ENCODE peak calls at places on chromosomes 1 and 21, in nine cellular contexts. One of them, this sample, is unnamed.

GRCh38 chr1:9593492-9594465 is 5.1 kb downstream of the TMEM201 start:
- DNase-seq in HCT116: no peak
- DNase-seq in IMR-90: peak; percentile 69
- DNase-seq in colonic mucosa: peak; percentile 62
- DNase-seq in fibroblast of lung: peak; percentile 66
- DNase-seq in neuronal stem cell: peak; percentile 93
- DNase-seq in DND-41: peak; percentile 57
- DNase-seq in H1: peak; percentile 71
- DNase-seq in GM23248: peak; percentile 42
- DNase-seq in this sample: peak; percentile 76

GRCh38 chr1:91876751-91877573 is 9.0 kb downstream of the TGFBR3 start:
- DNase-seq in HCT116: no peak
- DNase-seq in GM23248: peak; percentile 44
- DNase-seq in IMR-90: no peak
- DNase-seq in neuronal stem cell: no peak
- DNase-seq in fibroblast of lung: no peak
- DNase-seq in colonic mucosa: no peak
- DNase-seq in DND-41: no peak
- DNase-seq in H1: no peak
- DNase-seq in this sample: no peak

GRCh38 chr1:14190508-14190907 is 408.0 kb upstream of the KAZN start:
- DNase-seq in GM23248: peak; percentile 37
- DNase-seq in DND-41: no peak
- DNase-seq in HCT116: no peak
- DNase-seq in IMR-90: no peak
- DNase-seq in H1: no peak
- DNase-seq in colonic mucosa: no peak
- DNase-seq in neuronal stem cell: no peak
- DNase-seq in fibroblast of lung: peak; percentile 63
- DNase-seq in this sample: no peak

GRCh38 chr1:118110580-118110979 is 74.4 kb downstream of the SPAG17 start:
- DNase-seq in IMR-90: no peak
- DNase-seq in DND-41: no peak
- DNase-seq in HCT116: no peak
- DNase-seq in H1: no peak
- DNase-seq in colonic mucosa: no peak
- DNase-seq in GM23248: no peak
- DNase-seq in neuronal stem cell: no peak
- DNase-seq in fibroblast of lung: peak; percentile 19
- DNase-seq in this sample: no peak

GRCh38 chr1:51392241-51392640 is 61.9 kb upstream of the TTC39A start:
- DNase-seq in fibroblast of lung: no peak
- DNase-seq in DND-41: no peak
- DNase-seq in IMR-90: no peak
- DNase-seq in GM23248: no peak
- DNase-seq in colonic mucosa: no peak
- DNase-seq in neuronal stem cell: no peak
- DNase-seq in HCT116: no peak
- DNase-seq in H1: no peak
- DNase-seq in this sample: no peak

GRCh38 chr21:34890258-34890723 is 158.8 kb downstream of the RUNX1 start:
- DNase-seq in IMR-90: no peak
- DNase-seq in HCT116: no peak
- DNase-seq in colonic mucosa: no peak
- DNase-seq in GM23248: no peak
- DNase-seq in DND-41: no peak
- DNase-seq in fibroblast of lung: no peak
- DNase-seq in neuronal stem cell: no peak
- DNase-seq in H1: peak; percentile 46
- DNase-seq in this sample: no peak

GRCh38 chr1:32341186-32341757 is 5.2 kb upstream of the MARCKSL1 start:
- DNase-seq in HCT116: no peak
- DNase-seq in colonic mucosa: no peak
- DNase-seq in neuronal stem cell: no peak
- DNase-seq in fibroblast of lung: no peak
- DNase-seq in GM23248: no peak
- DNase-seq in H1: no peak
- DNase-seq in DND-41: no peak
- DNase-seq in IMR-90: no peak
- DNase-seq in this sample: no peak

GRCh38 chr21:42039911-42040351 is 29.8 kb upstream of the ZBTB21 start:
- DNase-seq in colonic mucosa: no peak
- DNase-seq in fibroblast of lung: peak; percentile 81
- DNase-seq in IMR-90: peak; percentile 96
- DNase-seq in DND-41: no peak
- DNase-seq in HCT116: no peak
- DNase-seq in neuronal stem cell: no peak
- DNase-seq in GM23248: peak; percentile 52
- DNase-seq in H1: no peak
- DNase-seq in this sample: no peak

GRCh38 chr21:44427241-44428120 is 27.8 kb upstream of the LRRC3 start:
- DNase-seq in GM23248: no peak
- DNase-seq in colonic mucosa: no peak
- DNase-seq in HCT116: no peak
- DNase-seq in H1: no peak
- DNase-seq in fibroblast of lung: no peak
- DNase-seq in neuronal stem cell: no peak
- DNase-seq in DND-41: no peak
- DNase-seq in IMR-90: no peak
- DNase-seq in this sample: no peak

GRCh38 chr21:36976882-36977651 is 10.6 kb upstream of the HLCS start:
- DNase-seq in colonic mucosa: no peak
- DNase-seq in neuronal stem cell: peak; percentile 60
- DNase-seq in GM23248: peak; percentile 84
- DNase-seq in H1: peak; percentile 58
- DNase-seq in fibroblast of lung: peak; percentile 73
- DNase-seq in DND-41: no peak
- DNase-seq in HCT116: peak; percentile 74
- DNase-seq in IMR-90: peak; percentile 75
- DNase-seq in this sample: peak; percentile 75

GRCh38 chr1:26295194-26296138 is 11.0 kb downstream of the UBXN11 start:
- DNase-seq in neuronal stem cell: no peak
- DNase-seq in HCT116: no peak
- DNase-seq in GM23248: no peak
- DNase-seq in IMR-90: no peak
- DNase-seq in H1: no peak
- DNase-seq in colonic mucosa: no peak
- DNase-seq in DND-41: no peak
- DNase-seq in fibroblast of lung: no peak
- DNase-seq in this sample: no peak

GRCh38 chr1:235822685-235823084 is 44.0 kb downstream of the LYST start:
- DNase-seq in IMR-90: peak; percentile 27
- DNase-seq in DND-41: no peak
- DNase-seq in fibroblast of lung: no peak
- DNase-seq in neuronal stem cell: no peak
- DNase-seq in colonic mucosa: no peak
- DNase-seq in GM23248: peak; percentile 20
- DNase-seq in H1: no peak
- DNase-seq in HCT116: no peak
- DNase-seq in this sample: no peak

GRCh38 chr1:189211742-189212141 is 1265.9 kb downstream of the BRINP3 start:
- DNase-seq in GM23248: peak; percentile 1
- DNase-seq in fibroblast of lung: peak; percentile 68
- DNase-seq in HCT116: no peak
- DNase-seq in IMR-90: peak; percentile 69
- DNase-seq in H1: no peak
- DNase-seq in DND-41: no peak
- DNase-seq in colonic mucosa: no peak
- DNase-seq in neuronal stem cell: no peak
- DNase-seq in this sample: no peak

GRCh38 chr1:157819886-157820285 is at the start of gene FCRL1:
- DNase-seq in colonic mucosa: no peak
- DNase-seq in DND-41: no peak
- DNase-seq in HCT116: no peak
- DNase-seq in neuronal stem cell: no peak
- DNase-seq in fibroblast of lung: no peak
- DNase-seq in IMR-90: no peak
- DNase-seq in H1: no peak
- DNase-seq in GM23248: no peak
- DNase-seq in this sample: no peak

GRCh38 chr1:48006318-48006717 is 9.1 kb upstream of the TRABD2B start:
- DNase-seq in IMR-90: no peak
- DNase-seq in DND-41: no peak
- DNase-seq in HCT116: no peak
- DNase-seq in GM23248: no peak
- DNase-seq in colonic mucosa: no peak
- DNase-seq in fibroblast of lung: no peak
- DNase-seq in neuronal stem cell: no peak
- DNase-seq in H1: no peak
- DNase-seq in this sample: no peak

GRCh38 chr1:175892686-175893085 is 149.3 kb upstream of the TNR start:
- DNase-seq in GM23248: no peak
- DNase-seq in fibroblast of lung: no peak
- DNase-seq in DND-41: no peak
- DNase-seq in IMR-90: no peak
- DNase-seq in H1: no peak
- DNase-seq in HCT116: no peak
- DNase-seq in colonic mucosa: no peak
- DNase-seq in neuronal stem cell: no peak
- DNase-seq in this sample: no peak

GRCh38 chr1:111649227-111649626 is 29.6 kb downstream of the RAP1A start:
- DNase-seq in HCT116: no peak
- DNase-seq in IMR-90: no peak
- DNase-seq in neuronal stem cell: no peak
- DNase-seq in fibroblast of lung: no peak
- DNase-seq in colonic mucosa: no peak
- DNase-seq in GM23248: no peak
- DNase-seq in DND-41: no peak
- DNase-seq in H1: no peak
- DNase-seq in this sample: no peak

GRCh38 chr1:111653695-111654094 is 34.1 kb downstream of the RAP1A start:
- DNase-seq in fibroblast of lung: no peak
- DNase-seq in H1: no peak
- DNase-seq in colonic mucosa: no peak
- DNase-seq in HCT116: no peak
- DNase-seq in GM23248: no peak
- DNase-seq in IMR-90: no peak
- DNase-seq in DND-41: no peak
- DNase-seq in neuronal stem cell: no peak
- DNase-seq in this sample: no peak

GRCh38 chr1:111649648-111650047 is 30.1 kb downstream of the RAP1A start:
- DNase-seq in neuronal stem cell: no peak
- DNase-seq in H1: no peak
- DNase-seq in GM23248: no peak
- DNase-seq in colonic mucosa: no peak
- DNase-seq in IMR-90: no peak
- DNase-seq in DND-41: no peak
- DNase-seq in HCT116: no peak
- DNase-seq in fibroblast of lung: no peak
- DNase-seq in this sample: no peak

GRCh38 chr1:111647738-111648137 is 28.1 kb downstream of the RAP1A start:
- DNase-seq in DND-41: no peak
- DNase-seq in neuronal stem cell: no peak
- DNase-seq in fibroblast of lung: no peak
- DNase-seq in HCT116: no peak
- DNase-seq in H1: no peak
- DNase-seq in GM23248: no peak
- DNase-seq in colonic mucosa: no peak
- DNase-seq in IMR-90: no peak
- DNase-seq in this sample: no peak

GRCh38 chr1:111648826-111649225 is 29.2 kb downstream of the RAP1A start:
- DNase-seq in HCT116: no peak
- DNase-seq in GM23248: no peak
- DNase-seq in colonic mucosa: no peak
- DNase-seq in neuronal stem cell: no peak
- DNase-seq in IMR-90: no peak
- DNase-seq in fibroblast of lung: no peak
- DNase-seq in H1: no peak
- DNase-seq in DND-41: no peak
- DNase-seq in this sample: no peak
- H3K9ac ChIP-seq in HCT116: no peak overlapping the region
- H3K9ac ChIP-seq in GM23248: no peak overlapping the region
- H3K9ac ChIP-seq in colonic mucosa: no peak overlapping the region
- H3K9ac ChIP-seq in neuronal stem cell: no peak overlapping the region
- H3K9ac ChIP-seq in IMR-90: no peak overlapping the region
- H3K9ac ChIP-seq in fibroblast of lung: no peak overlapping the region
- H3K9ac ChIP-seq in H1: no peak overlapping the region
- H3K9ac ChIP-seq in DND-41: no peak overlapping the region
- H3K9ac ChIP-seq in this sample: no peak overlapping the region

GRCh38 chr1:55522982-55523381 is 307.8 kb upstream of the USP24 start:
- DNase-seq in DND-41: no peak
- DNase-seq in colonic mucosa: no peak
- DNase-seq in neuronal stem cell: no peak
- DNase-seq in fibroblast of lung: no peak
- DNase-seq in H1: no peak
- DNase-seq in GM23248: no peak
- DNase-seq in HCT116: no peak
- DNase-seq in IMR-90: no peak
- DNase-seq in this sample: no peak
- H3K4me1 ChIP-seq in DND-41: no peaks in the 10 kb centered on the region
- H3K4me1 ChIP-seq in colonic mucosa: no peaks in the 10 kb centered on the region
- H3K4me1 ChIP-seq in neuronal stem cell: no peaks in the 10 kb centered on the region
- H3K4me1 ChIP-seq in fibroblast of lung: peaks cover 7% of the 10 kb centered on the region
- H3K4me1 ChIP-seq in H1: no peaks in the 10 kb centered on the region
- H3K4me1 ChIP-seq in GM23248: no peaks in the 10 kb centered on the region
- H3K4me1 ChIP-seq in HCT116: no peaks in the 10 kb centered on the region
- H3K4me1 ChIP-seq in IMR-90: peaks cover 16% of the 10 kb centered on the region
- H3K4me1 ChIP-seq in this sample: peaks cover 4% of the 10 kb centered on the region

GRCh38 chr1:30884723-30885122 is 23.8 kb downstream of the SDC3 start:
- DNase-seq in fibroblast of lung: no peak
- DNase-seq in GM23248: no peak
- DNase-seq in colonic mucosa: no peak
- DNase-seq in IMR-90: no peak
- DNase-seq in H1: no peak
- DNase-seq in HCT116: no peak
- DNase-seq in DND-41: no peak
- DNase-seq in neuronal stem cell: no peak
- DNase-seq in this sample: no peak
- H3K36me3 ChIP-seq in fibroblast of lung: no peaks in the 10 kb centered on the region
- H3K36me3 ChIP-seq in GM23248: no peaks in the 10 kb centered on the region
- H3K36me3 ChIP-seq in colonic mucosa: no peaks in the 10 kb centered on the region
- H3K36me3 ChIP-seq in IMR-90: no peaks in the 10 kb centered on the region
- H3K36me3 ChIP-seq in H1: no peaks in the 10 kb centered on the region
- H3K36me3 ChIP-seq in HCT116: no peaks in the 10 kb centered on the region
- H3K36me3 ChIP-seq in DND-41: no peaks in the 10 kb centered on the region
- H3K36me3 ChIP-seq in neuronal stem cell: peaks cover 8% of the 10 kb centered on the region
- H3K36me3 ChIP-seq in this sample: no peaks in the 10 kb centered on the region

DNA sequence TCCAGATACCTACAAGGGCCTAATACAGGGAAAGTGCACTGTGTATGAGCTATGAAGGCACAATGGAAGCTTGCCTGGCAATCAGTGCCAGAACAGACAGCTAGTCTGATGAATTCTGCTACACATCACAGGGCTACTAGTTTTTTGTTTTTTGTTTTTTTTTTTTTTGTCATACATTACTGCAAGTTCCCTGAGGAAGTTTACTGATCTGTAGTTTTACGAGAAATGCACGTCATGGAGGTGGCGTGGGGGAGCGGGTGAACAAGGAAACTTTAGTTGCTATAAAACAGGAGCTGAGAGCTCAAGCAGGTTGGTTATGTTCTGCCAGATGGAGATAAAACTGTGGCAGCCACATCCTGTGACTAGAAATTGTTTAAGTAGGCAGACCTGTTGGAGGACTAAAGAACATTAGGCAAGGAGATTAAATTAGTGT is 17.7 kb downstream of the PTPRC start:
- DNase-seq in HCT116: no peak
- DNase-seq in DND-41: peak; percentile 82
- DNase-seq in H1: no peak
- DNase-seq in fibroblast of lung: no peak
- DNase-seq in colonic mucosa: peak; percentile 77
- DNase-seq in neuronal stem cell: no peak
- DNase-seq in IMR-90: no peak
- DNase-seq in GM23248: no peak
- DNase-seq in this sample: no peak
- H3K9ac ChIP-seq in HCT116: no peak overlapping the region
- H3K9ac ChIP-seq in DND-41: peak overlapping the region; percentile 56
- H3K9ac ChIP-seq in H1: no peak overlapping the region
- H3K9ac ChIP-seq in fibroblast of lung: no peak overlapping the region
- H3K9ac ChIP-seq in colonic mucosa: no peak overlapping the region
- H3K9ac ChIP-seq in neuronal stem cell: no peak overlapping the region
- H3K9ac ChIP-seq in IMR-90: peak overlapping the region; percentile 42
- H3K9ac ChIP-seq in GM23248: peak overlapping the region; percentile 61
- H3K9ac ChIP-seq in this sample: no peak overlapping the region

This sample was measured in NT2/D1.